ENCODE peak calls at places on chromosome 2, in six cellular contexts. M is Right ventricle myocardium superior; S is stimulated activated CD8-positive, alpha-beta memory T cell treated with anti-CD3 and anti-CD28 coated beads, Interleukin-12 subunit alpha, Interleukin-12 subunit beta, amount 100 ng/mL, for 1 hour; V is foreskin fibroblast; H is HFFc6; E is naive thymus-derived CD8-positive, alpha-beta T cell. G is an unnamed sample.

GRCh38 chr2:20771296-20771695 is 51.6 kb downstream of the LDAH start:
- DNase-seq in M (no peak), S (no peak), E (no peak), V (no peak), H (no peak), G (no peak)

GRCh38 chr2:69390474-69390873 is 3.4 kb upstream of the GFPT1 start:
- DNase-seq in H (no peak), E (no peak), V (no peak), S (no peak), M (no peak), G (no peak)

GRCh38 chr2:71327916-71328315 is 3.7 kb upstream of the ZNF638 start:
- DNase-seq in V (no peak), M (no peak), E (no peak), S (no peak), H (no peak), G (no peak)

GRCh38 chr2:134231965-134232340 is 21.9 kb upstream of the MGAT5 start:
- DNase-seq in S (no peak), V (peak), H (peak), M (no peak), E (no peak), G (no peak)

GRCh38 chr2:196075196-196075595 is 6.6 kb upstream of the DNAH7 start:
- DNase-seq in E (no peak), V (no peak), H (peak), S (no peak), M (no peak), G (no peak)

GRCh38 chr2:119086327-119086726 is 72.2 kb downstream of the C1QL2 start:
- DNase-seq in H (no peak), E (no peak), M (no peak), V (no peak), S (no peak), G (no peak)

GRCh38 chr2:43331428-43331827 is 105.0 kb upstream of the ZFP36L2 start:
- DNase-seq in M (no peak), H (no peak), S (no peak), E (no peak), V (no peak), G (peak)

GRCh38 chr2:235689427-235689853 is 195.6 kb downstream of the AGAP1 start:
- DNase-seq in S (no peak), E (no peak), M (no peak), V (no peak), H (no peak), G (no peak)

GRCh38 chr2:46380038-46380940 is 83.1 kb downstream of the EPAS1 start:
- DNase-seq in S (no peak), M (no peak), H (no peak), V (no peak), E (no peak), G (no peak)